ENCODE peak calls at places on chromosomes 3 and 15, in ten cellular contexts. R, C, J, U, N, M, T, O, E and V are unnamed samples.

GRCh38 chr3:94285874-94286273 is 223.0 kb downstream of the NSUN3 start:
- DNase-seq in R (no peak), C (no peak), J (no peak), U (no peak), N (no peak), M (no peak), T (no peak), O (no peak), E (no peak), V (no peak)

GRCh38 chr3:128112406-128112968 is 11.1 kb downstream of the RUVBL1 start:
- DNase-seq in R (no peak), C (no peak), J (no peak), U (no peak), N (no peak), M (no peak), T (no peak), O (no peak), E (no peak), V (no peak)

GRCh38 chr15:37101634-37102314 is 1.4 kb upstream of the MEIS2 start:
- DNase-seq in R (peak; percentile 61), C (peak; percentile 93), J (peak; percentile 86), U (peak; percentile 51), N (peak; percentile 87), M (peak; percentile 85), T (peak; percentile 74), O (peak; percentile 79), E (peak; percentile 57), V (peak; percentile 66)

GRCh38 chr15:89129123-89129815 is 41.0 kb downstream of the ABHD2 start:
- DNase-seq in R (no peak), C (no peak), J (peak; percentile 57), U (no peak), N (peak; percentile 80), M (no peak), T (peak; percentile 63), O (peak; percentile 58), E (peak; percentile 66), V (peak; percentile 63)

GRCh38 chr3:36881735-36882134 is 63.1 kb downstream of the TRANK1 start:
- DNase-seq in R (no peak), C (no peak), J (no peak), U (no peak), N (no peak), M (no peak), T (no peak), O (no peak), E (no peak), V (no peak)

GRCh38 chr3:159839561-159840379 is 148.9 kb upstream of the IL12A start:
- DNase-seq in R (no peak), C (peak; percentile 76), J (no peak), U (no peak), N (peak; percentile 76), M (no peak), T (no peak), O (no peak), E (no peak), V (no peak)

GRCh38 chr3:32413845-32414526 is 22.3 kb downstream of the CMTM7 start:
- DNase-seq in R (no peak), C (no peak), J (no peak), U (no peak), N (no peak), M (no peak), T (no peak), O (no peak), E (no peak), V (no peak)

GRCh38 chr3:156388469-156389150 is 166.3 kb downstream of the SSR3 start:
- DNase-seq in R (no peak), C (no peak), J (no peak), U (no peak), N (no peak), M (no peak), T (no peak), O (no peak), E (no peak), V (no peak)

GRCh38 chr3:13063225-13063624 is 10.0 kb downstream of the IQSEC1 start:
- DNase-seq in R (no peak), C (no peak), J (no peak), U (no peak), N (no peak), M (no peak), T (no peak), O (no peak), E (no peak), V (no peak)

DNA sequence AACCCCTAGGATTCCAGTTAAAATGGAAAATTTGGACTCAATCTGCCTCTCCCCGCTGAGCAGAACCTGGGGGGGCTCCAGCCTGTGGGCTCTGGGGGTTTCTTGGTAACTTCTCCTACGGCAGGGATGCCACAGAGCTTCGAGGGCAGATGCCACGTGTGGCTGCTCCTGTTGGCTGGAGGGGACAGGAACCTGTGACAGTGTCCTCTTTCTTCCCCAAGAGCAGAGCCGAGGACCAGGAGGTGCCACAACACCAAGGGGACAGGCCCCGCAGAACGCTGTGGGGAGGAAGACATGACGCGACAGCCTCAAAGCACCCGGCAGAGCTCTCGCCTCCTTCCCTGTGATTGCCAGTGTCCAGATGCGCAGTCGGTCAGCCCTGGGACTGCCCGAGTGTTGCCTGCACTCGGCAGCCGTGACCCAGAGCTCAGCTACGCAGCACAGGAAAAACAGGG is 132.0 kb upstream of the MEF2A start:
- DNase-seq in R (no peak), C (peak; percentile 50), J (no peak), U (no peak), N (no peak), M (peak; percentile 56), T (peak; percentile 22), O (no peak), E (no peak), V (no peak)
- TF ChIP-seq EP300 in R (no peak), C (no peak), J (no peak), U (no peak), N (no peak), M (no peak), T (no peak), O (no peak), E (no peak), V (no peak)

GRCh38 chr3:14181253-14181652 is 2.6 kb downstream of the LSM3 start:
- DNase-seq in R (no peak), C (no peak), J (no peak), U (no peak), N (no peak), M (no peak), T (no peak), O (no peak), E (no peak), V (no peak)

GRCh38 chr3:14177580-14178246 is 688 bp downstream of the XPC start:
- DNase-seq in R (peak; percentile 38), C (no peak), J (no peak), U (peak; percentile 15), N (no peak), M (no peak), T (no peak), O (no peak), E (no peak), V (no peak)

GRCh38 chr3:14179114-14179465 is 473 bp downstream of the LSM3 start:
- DNase-seq in R (no peak), C (no peak), J (no peak), U (no peak), N (no peak), M (no peak), T (no peak), O (no peak), E (no peak), V (no peak)

GRCh38 chr3:14179795-14180194 is 1.2 kb downstream of the LSM3 start:
- DNase-seq in R (no peak), C (no peak), J (no peak), U (no peak), N (no peak), M (no peak), T (no peak), O (no peak), E (no peak), V (no peak)

GRCh38 chr3:14178247-14179113 is at the start of the genes LSM3 and XPC:
- DNase-seq in R (peak; percentile 97), C (peak; percentile 99), J (peak; percentile 99), U (peak; percentile 98), N (peak; percentile 96), M (peak; percentile 99), T (peak; percentile 98), O (peak; percentile 96), E (peak; percentile 98), V (peak; percentile 99)
- TF ChIP-seq POLR2A in R (peak; percentile 98), C (peak; percentile 85), J (peak; percentile 98), U (peak; percentile 91), N (peak; percentile 94), M (peak; percentile 96), T (no peak), O (peak; percentile 98), E (peak; percentile 98), V (peak; percentile 87)

GRCh38 chr15:56168394-56168793 is 75.3 kb downstream of the RFX7 start:
- DNase-seq in R (no peak), C (no peak), J (no peak), U (no peak), N (no peak), M (no peak), T (no peak), O (no peak), E (no peak), V (no peak)

GRCh38 chr15:56160966-56161365 is 82.7 kb downstream of the RFX7 start:
- DNase-seq in R (no peak), C (no peak), J (no peak), U (no peak), N (no peak), M (no peak), T (no peak), O (no peak), E (no peak), V (no peak)

GRCh38 chr15:56165234-56165633 is 78.4 kb downstream of the RFX7 start:
- DNase-seq in R (no peak), C (no peak), J (no peak), U (no peak), N (no peak), M (no peak), T (no peak), O (no peak), E (no peak), V (no peak)
- TF ChIP-seq EP300 in R (no peak), C (no peak), J (no peak), U (no peak), N (no peak), M (no peak), T (no peak), O (no peak), E (no peak), V (no peak)

GRCh38 chr15:84740691-84741090 is 7.7 kb upstream of the ZNF592 start:
- DNase-seq in R (no peak), C (no peak), J (no peak), U (no peak), N (no peak), M (no peak), T (no peak), O (no peak), E (no peak), V (no peak)

GRCh38 chr15:84737005-84737404 is 11.4 kb upstream of the ZNF592 start:
- DNase-seq in R (no peak), C (no peak), J (no peak), U (no peak), N (no peak), M (no peak), T (no peak), O (no peak), E (no peak), V (no peak)

GRCh38 chr15:84736375-84736774 is 12.0 kb upstream of the ZNF592 start:
- DNase-seq in R (no peak), C (no peak), J (no peak), U (no peak), N (no peak), M (peak; percentile 9), T (no peak), O (no peak), E (peak; percentile 53), V (no peak)

DNA sequence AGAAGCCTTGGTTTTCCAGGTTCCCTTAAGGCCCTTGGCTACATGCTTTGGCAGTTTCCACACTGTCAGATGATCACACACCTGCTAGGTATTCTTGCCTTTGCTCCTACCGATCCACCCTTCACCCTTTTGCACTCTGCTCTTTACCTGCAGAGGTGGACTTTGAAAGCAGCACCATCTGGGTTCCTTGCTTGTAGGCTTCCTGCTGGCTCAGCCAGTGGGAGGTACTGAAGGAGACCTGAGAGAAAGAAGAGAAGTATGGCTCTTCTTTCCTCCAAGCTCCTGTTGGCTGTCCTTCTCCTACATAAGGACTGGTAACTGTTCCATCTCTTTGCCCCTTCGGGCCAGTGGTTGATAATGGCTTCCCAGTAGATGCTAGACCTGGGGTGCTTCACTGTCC is 7.2 kb upstream of the ZNF592 start:
- DNase-seq in R (no peak), C (no peak), J (no peak), U (no peak), N (no peak), M (no peak), T (no peak), O (no peak), E (peak; percentile 66), V (no peak)
- TF ChIP-seq POLR2A in R (no peak), C (no peak), J (no peak), U (no peak), N (no peak), M (no peak), T (no peak), O (no peak), E (peak; percentile 21), V (no peak)